ENCODE peak calls at places on chromosomes 12 and 14, in four cellular contexts. H, U, A and M are unnamed samples.
A peak's percentile ranks its signal among the peaks of the same experiment; 100 is the strongest.

GRCh38 chr12:98516184-98516873 is 939 bp downstream of the TMPO start:
- DNase-seq in H (peak; percentile 86), A (peak; percentile 77), U (peak; percentile 91), M (peak; percentile 77)

GRCh38 chr14:45085004-45085403 is 1.1 kb downstream of the PRPF39 start:
- DNase-seq in A (no peak), H (no peak), U (no peak), M (no peak)

GRCh38 chr12:126588586-126589249 is 1523.5 kb downstream of the AACS start:
- DNase-seq in U (no peak), H (no peak), A (no peak), M (no peak)

GRCh38 chr12:5577741-5578140 is 145.8 kb downstream of the NTF3 start:
- DNase-seq in U (no peak), A (no peak), H (no peak), M (no peak)

GRCh38 chr14:38567728-38568127 is 311.8 kb upstream of the CLEC14A start:
- DNase-seq in U (no peak), H (no peak), A (no peak), M (no peak)

GRCh38 chr12:76945867-76946266 is 67.0 kb upstream of the CSRP2 start:
- DNase-seq in A (peak; percentile 39), H (no peak), U (no peak), M (no peak)

GRCh38 chr12:12684375-12685106 is 11.4 kb downstream of the GPR19 start:
- DNase-seq in A (no peak), H (peak; percentile 39), U (peak; percentile 99), M (no peak)

GRCh38 chr12:124861492-124861891 is 2.2 kb downstream of the SCARB1 start:
- DNase-seq in H (no peak), A (no peak), U (peak; percentile 40), M (no peak)

GRCh38 chr14:50967104-50967503 is 22.8 kb upstream of the PYGL start:
- DNase-seq in A (no peak), U (no peak), H (no peak), M (no peak)

GRCh38 chr14:73602994-73603393 is 9.3 kb upstream of the ACOT6 start:
- DNase-seq in A (no peak), H (no peak), U (no peak), M (no peak)

GRCh38 chr14:70059545-70059944 is 129.2 kb downstream of the SLC8A3 start:
- DNase-seq in A (no peak), H (no peak), U (no peak), M (no peak)

GRCh38 chr14:99884834-99885648 is 91.8 kb downstream of the EML1 start:
- DNase-seq in H (peak; percentile 30), U (peak; percentile 83), A (peak; percentile 35), M (peak; percentile 25)

GRCh38 chr12:121916719-121917118 is 1.7 kb upstream of the CFAP251 start:
- DNase-seq in H (peak; percentile 27), A (no peak), U (peak; percentile 86), M (no peak)

GRCh38 chr14:35669782-35670181 is 135.8 kb downstream of the INSM2 start:
- DNase-seq in U (no peak), A (no peak), H (peak; percentile 8), M (no peak)

GRCh38 chr12:116053479-116054195 is 223.9 kb downstream of the MED13L start:
- DNase-seq in U (no peak), H (no peak), A (no peak), M (no peak)

GRCh38 chr14:77311217-77311616 is 9.5 kb downstream of the POMT2 start:
- DNase-seq in H (no peak), A (no peak), U (no peak), M (no peak)

GRCh38 chr14:62133776-62134175 is 371.6 kb downstream of the SNAPC1 start:
- DNase-seq in A (no peak), U (no peak), H (no peak), M (no peak)

GRCh38 chr12:83477706-83478105 is 791.0 kb downstream of the TMTC2 start:
- DNase-seq in A (no peak), H (no peak), U (no peak), M (no peak)

GRCh38 chr14:105281354-105282097 is 19.3 kb downstream of the BRF1 start:
- DNase-seq in U (peak; percentile 89), H (no peak), A (peak; percentile 30), M (peak; percentile 50)

GRCh38 chr14:72700338-72701231 is 193.3 kb downstream of the DPF3 start:
- DNase-seq in A (no peak), H (no peak), U (no peak), M (no peak)

GRCh38 chr12:9260931-9261330 is 52.7 kb upstream of the PZP start:
- DNase-seq in H (no peak), A (no peak), U (no peak), M (no peak)

GRCh38 chr12:32110417-32110816 is 3.8 kb downstream of the BICD1 start:
- DNase-seq in H (no peak), A (no peak), U (no peak), M (no peak)

GRCh38 chr12:52969828-52970569 is 21.1 kb downstream of the KRT18 start:
- DNase-seq in U (no peak), H (peak; percentile 51), A (no peak), M (peak; percentile 94)

GRCh38 chr14:61569783-61570182 is 125.5 kb upstream of the HIF1A start:
- DNase-seq in A (peak; percentile 86), H (peak; percentile 46), U (no peak), M (no peak)

GRCh38 chr12:130357241-130357640 is 19.6 kb downstream of the PIWIL1 start:
- DNase-seq in U (no peak), H (no peak), A (no peak), M (no peak)

GRCh38 chr12:123614531-123614930 is 12.6 kb downstream of the DDX55 start:
- DNase-seq in H (no peak), U (no peak), A (no peak), M (no peak)

GRCh38 chr14:38662781-38663180 is 406.9 kb upstream of the CLEC14A start:
- DNase-seq in U (no peak), A (no peak), H (no peak), M (no peak)

GRCh38 chr12:122495258-122495657 is 5.5 kb downstream of the ZCCHC8 start:
- DNase-seq in H (no peak), A (no peak), U (no peak), M (no peak)